ENCODE peak calls at places on chromosomes 6 and 20, in four cellular contexts. S is OCI-LY7, Q is neuronal stem cell, V is A549. K is an unnamed sample.

GRCh38 chr6:144007779-144008500 is at the start of gene PLAGL1:
- DNase-seq in Q (peak), S (no peak), V (peak), K (peak)

GRCh38 chr6:5462856-5463255 is 201.5 kb downstream of the FARS2 start:
- DNase-seq in S (no peak), Q (no peak), V (no peak), K (no peak)

GRCh38 chr6:117076076-117076475 is 189.3 kb upstream of the VGLL2 start:
- DNase-seq in Q (no peak), S (no peak), V (no peak), K (no peak)

GRCh38 chr6:135586844-135587243 is 89.3 kb upstream of the AHI1 start:
- DNase-seq in Q (no peak), S (no peak), V (no peak), K (peak)

GRCh38 chr6:14228571-14228970 is 111.0 kb downstream of the CD83 start:
- DNase-seq in V (no peak), S (peak), Q (no peak), K (no peak)

GRCh38 chr20:36337886-36338285 is 31.7 kb downstream of the DLGAP4 start:
- DNase-seq in S (no peak), V (no peak), Q (no peak), K (no peak)

GRCh38 chr6:143884161-143884560 is 19.9 kb downstream of the ZC2HC1B start:
- DNase-seq in V (no peak), S (no peak), Q (no peak), K (no peak)

GRCh38 chr20:54272901-54273488 is 65.1 kb downstream of the PFDN4 start:
- DNase-seq in V (no peak), Q (no peak), S (no peak), K (no peak)

GRCh38 chr20:1225263-1225728 is 548 bp upstream of the RAD21L1 start:
- DNase-seq in S (no peak), Q (no peak), V (no peak), K (peak)

GRCh38 chr20:61877776-61878477 is 187.8 kb downstream of the TAF4 start:
- DNase-seq in S (no peak), V (no peak), Q (no peak), K (no peak)

GRCh38 chr6:11616200-11616611 is 78.7 kb downstream of the TMEM170B start:
- DNase-seq in V (no peak), Q (no peak), S (no peak), K (no peak)

GRCh38 chr6:88177961-88178464 is 11.9 kb upstream of the CNR1 start:
- DNase-seq in S (peak), Q (no peak), V (no peak), K (no peak)

GRCh38 chr6:2215342-2215741 is 30.1 kb downstream of the GMDS start:
- DNase-seq in Q (no peak), V (no peak), S (no peak), K (no peak)

GRCh38 chr6:2216794-2217383 is 28.5 kb downstream of the GMDS start:
- DNase-seq in V (no peak), S (no peak), Q (no peak), K (no peak)

GRCh38 chr6:2209226-2209809 is 36.1 kb downstream of the GMDS start:
- DNase-seq in S (peak), V (no peak), Q (peak), K (peak)

GRCh38 chr6:2218866-2219265 is 26.5 kb downstream of the GMDS start:
- DNase-seq in V (no peak), S (no peak), Q (no peak), K (no peak)

DNA sequence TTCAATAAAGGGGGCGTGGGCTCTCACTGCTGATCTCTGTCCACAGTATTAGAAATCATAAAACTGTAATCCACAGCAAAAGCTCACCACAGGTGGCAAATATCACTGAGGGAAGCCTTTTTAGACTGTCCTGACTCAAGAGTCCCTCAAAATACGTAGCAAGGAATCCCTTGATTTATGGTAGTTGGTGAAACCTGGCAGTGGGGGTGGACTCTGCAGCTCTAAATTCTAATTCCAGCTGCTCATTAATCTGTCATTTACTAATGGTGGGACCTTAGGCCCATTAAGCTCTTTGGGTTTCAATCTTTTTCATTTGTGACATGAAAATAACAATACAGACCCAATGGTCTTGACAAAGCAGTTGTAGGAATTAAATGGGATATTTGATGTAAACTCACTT is 32.3 kb downstream of the GMDS start:
- DNase-seq in V (no peak), S (no peak), Q (no peak), K (no peak)
- H3K4me3 ChIP-seq in V (no peak), S (no peak), Q (no peak), K (no peak)

GRCh38 chr20:41475507-41475906 is 108.9 kb upstream of the EMILIN3 start:
- DNase-seq in V (no peak), Q (no peak), S (no peak), K (no peak)
- H3K27ac ChIP-seq in V (peak), Q (no peak), S (no peak), K (no peak)

DNA sequence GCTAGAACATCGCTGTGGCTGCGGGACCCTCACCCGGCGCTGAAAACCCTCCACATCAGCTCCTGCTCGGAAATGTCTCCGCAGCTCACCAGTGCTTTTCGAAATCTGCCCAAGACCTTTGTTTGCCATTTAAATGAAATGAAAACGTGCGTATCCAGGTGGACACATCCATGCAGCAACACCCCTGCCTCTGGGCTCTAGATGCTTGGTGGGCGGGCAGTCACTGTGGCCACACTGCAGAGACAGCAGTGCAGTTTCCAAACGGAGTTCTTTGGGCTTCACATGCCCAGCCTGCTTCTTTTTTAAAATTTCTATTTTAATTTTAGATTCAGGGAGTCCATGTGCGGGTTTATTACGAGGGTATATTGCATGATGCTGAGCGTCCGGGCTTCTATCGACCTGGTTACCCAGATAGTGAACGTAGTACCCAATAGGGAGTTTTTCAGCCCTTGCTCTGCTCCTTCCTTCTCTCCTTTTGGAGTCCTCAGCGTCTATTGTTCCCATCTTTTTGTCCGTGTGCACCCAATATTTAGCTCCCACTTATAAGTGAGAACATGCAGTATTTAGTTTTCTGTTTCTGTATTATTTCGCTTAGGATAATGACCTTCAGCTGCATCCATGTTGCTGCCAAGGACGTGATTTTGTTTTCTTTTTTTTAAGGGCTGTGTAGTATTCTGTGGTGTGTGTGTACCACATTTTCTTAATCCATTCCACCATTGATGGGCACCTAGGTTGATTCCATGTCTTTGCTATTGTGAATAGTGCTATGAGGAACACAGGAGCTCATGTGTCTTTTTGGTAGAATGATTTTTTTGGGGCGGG is 4.8 kb upstream of the TUBB2B start:
- DNase-seq in V (no peak), Q (no peak), S (no peak), K (no peak)
- H3K4me3 ChIP-seq in V (peak), Q (peak), S (no peak), K (peak)

GRCh38 chr6:42222450-42222849 is 4.8 kb upstream of the MRPS10 start:
- DNase-seq in Q (no peak), V (no peak), S (no peak), K (peak)

GRCh38 chr6:42225419-42225818 is 7.8 kb upstream of the MRPS10 start:
- DNase-seq in V (no peak), S (no peak), Q (no peak), K (no peak)

GRCh38 chr6:42225043-42225368 is 7.3 kb upstream of the MRPS10 start:
- DNase-seq in Q (no peak), V (no peak), S (no peak), K (no peak)

GRCh38 chr6:42226251-42227143 is 8.8 kb upstream of the MRPS10 start:
- DNase-seq in S (no peak), V (peak), Q (no peak), K (peak)

GRCh38 chr6:42224222-42225042 is 6.8 kb upstream of the MRPS10 start:
- DNase-seq in S (no peak), V (peak), Q (no peak), K (peak)
- H3K27ac ChIP-seq in S (no peak), V (peak), Q (no peak), K (peak)

DNA sequence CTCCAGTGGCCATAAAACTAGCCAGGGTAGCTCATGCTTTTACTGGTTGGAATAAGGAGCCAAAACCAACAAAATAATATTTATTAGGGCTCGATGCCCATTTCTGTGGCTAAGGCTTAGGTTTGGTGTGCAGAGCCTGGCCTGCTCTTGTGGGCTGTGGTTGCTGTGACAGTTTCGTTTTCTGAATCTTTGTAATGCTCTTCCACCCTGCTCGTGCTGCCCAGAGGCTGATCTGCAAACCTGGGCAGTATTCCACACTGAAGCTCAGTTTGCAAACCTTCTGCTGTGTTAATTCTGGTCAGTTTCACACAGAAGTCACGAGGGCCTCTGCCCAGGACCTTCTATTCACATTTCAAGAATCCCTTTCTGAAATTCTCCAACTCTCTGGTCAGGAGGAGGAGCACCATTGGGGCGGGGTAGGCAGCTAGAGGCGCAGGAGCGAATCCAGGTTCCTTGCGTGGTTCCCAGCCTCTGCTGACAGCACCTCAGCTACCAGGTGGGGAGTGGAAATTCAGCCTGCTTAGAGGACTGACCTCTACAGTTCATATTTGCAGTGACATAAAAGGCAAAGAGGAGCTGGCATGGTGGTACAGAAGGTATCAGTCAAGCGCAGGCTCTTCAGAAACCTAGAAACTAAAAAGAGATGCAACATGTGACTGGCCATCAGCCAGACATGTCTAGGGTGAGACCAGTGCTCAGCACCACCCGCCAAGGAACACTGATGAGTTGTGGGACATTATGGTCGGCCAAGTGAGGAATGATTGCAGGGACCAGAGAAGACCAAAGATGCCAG is 14.3 kb upstream of the C20orf144 start:
- DNase-seq in V (no peak), S (no peak), Q (no peak), K (peak)
- H3K4me3 ChIP-seq in V (no peak), S (no peak), Q (no peak), K (peak)

DNA sequence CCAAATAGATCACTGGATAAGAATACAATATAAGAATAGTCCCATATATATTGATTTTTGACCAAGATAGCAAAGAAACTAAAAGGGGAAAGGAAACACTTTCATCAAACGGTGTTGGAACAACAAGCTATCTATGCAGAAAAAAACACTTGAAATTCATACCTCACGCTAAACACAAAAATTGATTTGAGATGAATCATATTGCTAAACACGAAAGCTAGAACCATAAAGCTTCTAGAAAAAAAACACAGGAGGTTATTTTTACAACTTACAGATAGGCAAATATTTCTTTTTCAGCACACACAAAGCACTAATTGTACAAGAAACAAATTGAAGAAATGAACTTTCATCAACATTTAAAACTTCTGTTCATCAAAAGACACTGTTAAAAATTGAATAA is 36.7 kb upstream of the TMEM14A start:
- DNase-seq in V (no peak), S (no peak), Q (no peak), K (no peak)
- H3K27ac ChIP-seq in V (no peak), S (no peak), Q (no peak), K (no peak)

GRCh38 chr6:158026054-158026900 is 44.6 kb downstream of the SYNJ2 start:
- DNase-seq in S (peak), V (peak), Q (no peak), K (peak)
- H3K4me3 ChIP-seq in S (no peak), V (no peak), Q (no peak), K (no peak)

GRCh38 chr20:33944914-33945313 is 48.8 kb upstream of the RALY start:
- DNase-seq in V (no peak), Q (no peak), S (no peak), K (no peak)
- H3K27ac ChIP-seq in V (no peak), Q (no peak), S (no peak), K (no peak)